ENCODE peak calls at places on chromosomes 5 and 9, in four cellular contexts. A is A549, Q is K562, O is HepG2. E is an unnamed sample.

GRCh38 chr5:42059291-42059690 is 134.2 kb downstream of the FBXO4 start:
- DNase-seq in A (no peak), Q (no peak), O (no peak), E (no peak)

GRCh38 chr5:134935711-134936602 is 31.0 kb downstream of the PCBD2 start:
- DNase-seq in A (no peak), Q (no peak), O (no peak), E (no peak)

GRCh38 chr5:24208540-24209141 is 436.1 kb downstream of the CDH10 start:
- DNase-seq in A (no peak), Q (no peak), O (no peak), E (no peak)

GRCh38 chr9:112890106-112891081 is at the start of gene SLC46A2:
- DNase-seq in A (no peak), Q (no peak), O (no peak), E (no peak)

GRCh38 chr5:179606910-179607448 is 16.5 kb downstream of the HNRNPH1 start:
- DNase-seq in A (no peak), Q (peak; percentile 4), O (no peak), E (no peak)

GRCh38 chr9:108664309-108665255 is 191.2 kb downstream of the ACTL7B start:
- DNase-seq in A (no peak), Q (no peak), O (no peak), E (no peak)

GRCh38 chr9:135255033-135255842 is 167.8 kb downstream of the OLFM1 start:
- DNase-seq in A (no peak), Q (no peak), O (no peak), E (no peak)

GRCh38 chr5:157613385-157614245 is 38.0 kb upstream of the ADAM19 start:
- DNase-seq in A (no peak), Q (no peak), O (no peak), E (no peak)

GRCh38 chr9:78549711-78550110 is 252.8 kb downstream of the PSAT1 start:
- DNase-seq in A (no peak), Q (no peak), O (no peak), E (peak; percentile 17)

GRCh38 chr9:99130069-99130468 is 25.2 kb downstream of the TGFBR1 start:
- DNase-seq in A (no peak), Q (no peak), O (no peak), E (no peak)

GRCh38 chr9:83065233-83065632 is 2.3 kb upstream of the RASEF start:
- DNase-seq in A (no peak), Q (no peak), O (no peak), E (no peak)

GRCh38 chr5:147216552-147217154 is 18.2 kb upstream of the STK32A start:
- DNase-seq in A (no peak), Q (no peak), O (peak; percentile 61), E (no peak)

GRCh38 chr5:139600336-139600949 is 39.3 kb downstream of the UBE2D2 start:
- DNase-seq in A (peak; percentile 35), Q (no peak), O (no peak), E (peak; percentile 86)

GRCh38 chr5:138245717-138246116 is 28.7 kb downstream of the GFRA3 start:
- DNase-seq in A (no peak), Q (no peak), O (peak; percentile 65), E (no peak)

GRCh38 chr5:17819786-17820185 is 185.5 kb downstream of the TAF11L14 start:
- DNase-seq in A (peak; percentile 47), Q (no peak), O (no peak), E (peak; percentile 68)

GRCh38 chr9:38182321-38182720 is 113.3 kb upstream of the SHB start:
- DNase-seq in A (no peak), Q (no peak), O (no peak), E (no peak)

GRCh38 chr9:5621327-5621726 is 7.6 kb upstream of the RIC1 start:
- DNase-seq in A (peak; percentile 28), Q (no peak), O (no peak), E (peak; percentile 87)

GRCh38 chr5:61758711-61759110 is 426.7 kb downstream of the ZSWIM6 start:
- DNase-seq in A (no peak), Q (no peak), O (no peak), E (no peak)

GRCh38 chr9:5630038-5630507 is 1.2 kb downstream of the RIC1 start:
- DNase-seq in A (peak; percentile 36), Q (no peak), O (peak; percentile 16), E (no peak)

GRCh38 chr5:61000887-61001286 is 55.9 kb downstream of the NDUFAF2 start:
- DNase-seq in A (no peak), Q (no peak), O (no peak), E (peak; percentile 15)

GRCh38 chr9:75664597-75664996 is 225.9 kb upstream of the PCSK5 start:
- DNase-seq in A (no peak), Q (no peak), O (peak; percentile 15), E (no peak)

GRCh38 chr9:80004687-80005086 is 432.9 kb downstream of the TLE4 start:
- DNase-seq in A (no peak), Q (no peak), O (no peak), E (no peak)

GRCh38 chr5:149135536-149136201 is 5.6 kb upstream of the ABLIM3 start:
- DNase-seq in A (no peak), Q (no peak), O (no peak), E (peak; percentile 92)

GRCh38 chr5:80590766-80591165 is 20.7 kb upstream of the ANKRD34B start:
- DNase-seq in A (no peak), Q (no peak), O (no peak), E (no peak)

GRCh38 chr9:127166111-127166510 is 43.7 kb upstream of the ANGPTL2 start:
- DNase-seq in A (no peak), Q (no peak), O (no peak), E (no peak)
- TF ChIP-seq MAZ in A (no peak), Q (no peak), O (no peak), E (no peak)

GRCh38 chr5:165574140-165574539 is 2068.7 kb downstream of the MAT2B start:
- DNase-seq in A (no peak), Q (no peak), O (no peak), E (no peak)
- TF ChIP-seq MAZ in A (no peak), Q (no peak), O (no peak), E (no peak)

DNA sequence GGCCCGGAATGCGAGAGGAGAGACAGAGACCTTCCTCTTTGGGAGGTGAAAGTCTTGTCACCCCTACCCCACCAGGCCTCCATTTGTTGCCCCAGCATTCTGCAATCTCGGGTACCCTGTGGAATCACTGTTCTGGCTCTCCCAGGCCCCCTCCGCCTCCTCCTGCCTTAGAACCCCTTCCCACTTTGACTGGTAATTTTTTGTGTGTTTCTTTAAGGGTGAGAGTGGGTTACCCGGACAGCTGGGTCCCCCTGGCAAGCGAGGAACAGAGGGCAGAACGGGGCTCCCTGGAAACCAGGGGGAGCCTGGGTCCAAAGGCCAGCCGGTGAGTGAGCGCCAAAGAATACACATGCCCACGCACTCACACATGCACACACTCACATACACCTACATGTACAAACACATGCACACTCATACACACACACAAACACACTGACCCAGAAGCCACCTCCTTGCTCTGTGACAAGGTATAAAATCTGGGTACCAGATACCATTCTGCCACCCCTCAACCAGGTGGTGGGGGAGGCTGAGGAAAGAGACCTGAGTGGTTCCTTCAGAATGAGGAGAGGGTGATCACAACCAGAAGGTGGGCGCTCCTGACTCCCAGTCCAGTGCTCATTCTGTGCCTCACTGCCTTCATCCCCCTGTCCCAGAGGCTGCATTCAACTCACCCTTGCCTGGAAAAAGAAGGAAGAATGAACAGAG is 30.9 kb upstream of the ORM1 start:
- DNase-seq in A (no peak), Q (no peak), O (no peak), E (no peak)
- TF ChIP-seq MAZ in A (no peak), Q (no peak), O (no peak), E (no peak)

DNA sequence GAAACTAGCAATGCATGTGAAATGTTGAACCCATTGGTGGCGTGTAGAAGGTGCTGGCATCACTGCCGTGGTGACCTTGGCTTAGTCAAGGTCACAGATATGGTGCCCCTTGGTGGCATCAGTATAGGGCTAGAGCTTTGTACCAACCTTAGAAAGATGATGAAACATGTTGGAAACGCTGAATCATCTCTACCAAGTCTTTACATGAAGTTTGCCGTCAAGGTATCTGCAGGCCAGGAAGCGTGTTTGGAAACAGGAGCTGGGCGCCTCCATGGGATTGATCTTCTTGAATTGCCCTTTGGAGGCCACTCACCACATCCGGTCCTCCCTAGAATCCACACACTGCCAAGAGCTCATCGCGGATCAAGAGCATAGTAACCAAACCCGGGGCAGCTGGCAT is 16.9 kb upstream of the BOD1 start:
- DNase-seq in A (no peak), Q (no peak), O (no peak), E (no peak)
- TF ChIP-seq MAZ in A (no peak), Q (no peak), O (no peak), E (no peak)

DNA sequence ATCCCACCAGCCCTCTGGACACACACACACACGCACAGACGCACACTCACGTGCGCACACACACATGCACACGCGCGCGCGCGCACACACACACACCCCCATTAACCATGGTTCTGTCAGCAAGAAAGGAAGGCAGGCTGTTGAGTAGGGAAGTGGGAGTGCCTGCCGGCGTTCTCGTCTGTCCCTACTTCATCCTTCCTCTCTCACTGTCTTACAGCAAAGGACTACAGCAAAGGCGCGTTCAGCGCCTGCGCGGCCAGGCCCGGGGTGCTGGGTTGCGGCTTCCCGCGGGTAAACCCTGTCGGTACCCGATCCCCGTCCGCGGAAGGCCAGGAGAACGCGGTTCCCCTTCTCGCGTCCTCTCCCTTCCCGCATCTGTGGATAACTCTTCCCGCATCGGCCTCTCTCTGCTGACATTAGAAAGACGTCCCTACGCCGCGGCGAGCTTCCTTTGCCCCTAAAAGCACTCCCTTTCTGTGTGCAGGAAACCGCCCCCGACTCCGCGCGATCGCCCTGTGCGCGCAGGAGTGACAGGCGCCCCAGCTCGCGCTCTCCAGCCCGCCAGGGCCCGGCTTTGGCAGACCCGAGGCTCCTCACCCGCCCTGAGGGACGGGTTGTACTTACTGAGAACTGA is 219.2 kb downstream of the AGTPBP1 start:
- DNase-seq in A (peak; percentile 44), Q (no peak), O (no peak), E (peak; percentile 25)
- TF ChIP-seq MAZ in A (no peak), Q (no peak), O (no peak), E (no peak)

GRCh38 chr5:173498286-173498685 is 118.2 kb downstream of the BOD1 start:
- DNase-seq in A (no peak), Q (no peak), O (no peak), E (peak; percentile 64)
- TF ChIP-seq MAZ in A (no peak), Q (no peak), O (no peak), E (no peak)

GRCh38 chr5:98909363-98909762 is 19.4 kb downstream of the CHD1 start:
- DNase-seq in A (no peak), Q (no peak), O (no peak), E (no peak)
- TF ChIP-seq MAZ in A (no peak), Q (no peak), O (no peak), E (no peak)

GRCh38 chr9:35808433-35808832 is 3.6 kb downstream of the SPAG8 start:
- DNase-seq in A (no peak), Q (no peak), O (no peak), E (no peak)
- TF ChIP-seq MAZ in A (no peak), Q (no peak), O (no peak), E (no peak)

DNA sequence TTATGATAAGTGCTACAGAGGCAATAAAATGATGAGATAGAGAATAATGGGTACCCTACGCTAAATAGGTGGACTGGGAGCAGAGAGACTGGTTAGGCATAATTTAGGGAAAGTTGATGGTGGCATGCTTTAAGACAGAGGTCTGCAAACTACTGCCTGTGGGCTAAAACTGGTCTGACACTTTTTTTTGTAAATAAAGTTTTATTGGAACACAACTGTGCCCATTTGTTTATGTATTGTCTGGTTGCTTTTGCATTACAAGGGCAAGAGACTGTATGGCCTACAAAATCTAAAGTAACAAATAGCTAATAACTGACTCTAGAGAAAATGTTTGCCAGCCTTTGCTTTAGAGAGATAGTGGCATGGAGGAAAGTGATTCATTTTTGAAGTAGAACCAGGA is 2.5 kb downstream of the ERCC6L2 start:
- DNase-seq in A (no peak), Q (no peak), O (no peak), E (no peak)
- TF ChIP-seq MAZ in A (no peak), Q (no peak), O (no peak), E (no peak)

GRCh38 chr9:2242778-2243395 is 227.7 kb downstream of the SMARCA2 start:
- DNase-seq in A (no peak), Q (no peak), O (no peak), E (no peak)
- TF ChIP-seq MAZ in A (no peak), Q (no peak), O (no peak), E (no peak)

E was measured in IMR-90.